ENCODE peak calls at places on chromosomes 13 and 19, in four cellular contexts. U, F, V and O are unnamed samples.

GRCh38 chr13:31090096-31090495 is 71.6 kb downstream of the HSPH1 start:
- DNase-seq in U (no peak), F (no peak), V (no peak), O (no peak)

GRCh38 chr19:38740252-38740592 is 4.1 kb downstream of the CAPN12 start:
- DNase-seq in U (peak), F (no peak), V (no peak), O (no peak)

GRCh38 chr13:65292488-65292901 is 1937.6 kb downstream of the PCDH9 start:
- DNase-seq in U (peak), F (no peak), V (no peak), O (no peak)

GRCh38 chr19:11324079-11324661 is 15.3 kb downstream of the RAB3D start:
- DNase-seq in U (peak), F (peak), V (peak), O (peak)

GRCh38 chr19:43315851-43316250 is 37.6 kb upstream of the CD177 start:
- DNase-seq in U (no peak), F (no peak), V (no peak), O (no peak)

GRCh38 chr19:29259153-29259552 is 46.2 kb upstream of the UQCRFS1 start:
- DNase-seq in U (no peak), F (no peak), V (no peak), O (no peak)

GRCh38 chr19:35320285-35320706 is 8.7 kb upstream of the CD22 start:
- DNase-seq in U (no peak), F (no peak), V (no peak), O (no peak)

GRCh38 chr13:99129951-99130350 is 70.7 kb upstream of the UBAC2 start:
- DNase-seq in U (no peak), F (no peak), V (no peak), O (no peak)

GRCh38 chr19:40241809-40242384 is 15.4 kb upstream of the CCNP start:
- DNase-seq in U (no peak), F (no peak), V (peak), O (no peak)

GRCh38 chr19:13022111-13022858 is 27.0 kb downstream of the NFIX start:
- DNase-seq in U (no peak), F (no peak), V (peak), O (peak)

GRCh38 chr19:5452594-5453565 is 2.3 kb upstream of the ZNRF4 start:
- DNase-seq in U (no peak), F (no peak), V (no peak), O (no peak)

GRCh38 chr19:13906525-13906904 is 514 bp downstream of the CC2D1A start:
- DNase-seq in U (no peak), F (peak), V (no peak), O (no peak)

GRCh38 chr19:3404324-3405260 is 38.2 kb downstream of the NFIC start:
- DNase-seq in U (no peak), F (peak), V (peak), O (no peak)

GRCh38 chr13:78239681-78240080 is 321.1 kb upstream of the EDNRB start:
- DNase-seq in U (no peak), F (no peak), V (no peak), O (no peak)

GRCh38 chr13:20969182-20969581 is 66.6 kb upstream of the XPO4 start:
- DNase-seq in U (peak), F (no peak), V (no peak), O (no peak)

GRCh38 chr19:8192227-8192820 is 16.8 kb upstream of the CERS4 start:
- DNase-seq in U (no peak), F (no peak), V (no peak), O (no peak)

GRCh38 chr19:34180709-34181108 is 8.4 kb downstream of the LSM14A start:
- DNase-seq in U (no peak), F (no peak), V (no peak), O (no peak)

GRCh38 chr13:58963321-58963720 is 1200.4 kb downstream of the DIAPH3 start:
- DNase-seq in U (no peak), F (no peak), V (no peak), O (no peak)

GRCh38 chr19:38921420-38922274 is 8.9 kb downstream of the SARS2 start:
- DNase-seq in U (no peak), F (no peak), V (no peak), O (no peak)

GRCh38 chr13:98563071-98563470 is 13.8 kb downstream of the STK24 start:
- DNase-seq in U (no peak), F (no peak), V (no peak), O (no peak)

GRCh38 chr19:52959613-52960295 is 2.9 kb downstream of the ZNF816 start:
- DNase-seq in U (peak), F (no peak), V (no peak), O (no peak)

GRCh38 chr13:31234729-31235128 is 35.0 kb downstream of the B3GLCT start:
- DNase-seq in U (no peak), F (no peak), V (no peak), O (no peak)

DNA sequence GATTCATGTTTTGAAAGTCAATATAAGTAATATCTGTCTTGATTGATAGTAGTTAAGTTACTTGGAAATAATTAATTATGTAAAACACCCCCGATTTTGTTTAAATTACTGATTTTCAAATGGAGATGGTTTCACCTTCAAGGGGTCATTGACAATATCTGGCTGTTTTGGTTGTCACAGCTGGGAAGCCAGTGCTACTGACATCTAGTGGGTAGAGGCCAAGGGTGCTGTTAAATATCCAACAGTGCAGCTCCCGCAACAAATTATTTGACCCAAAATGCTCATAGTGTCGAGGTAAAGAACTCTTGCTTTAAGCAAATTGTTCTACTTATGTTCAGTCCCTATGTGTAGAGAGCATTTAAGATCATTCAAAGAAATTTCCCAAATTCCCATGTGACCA is 50.6 kb upstream of the PCDH20 start:
- DNase-seq in U (no peak), F (no peak), V (no peak), O (no peak)
- TF ChIP-seq CTCF in U (peak), F (no peak), V (no peak), O (no peak)

DNA sequence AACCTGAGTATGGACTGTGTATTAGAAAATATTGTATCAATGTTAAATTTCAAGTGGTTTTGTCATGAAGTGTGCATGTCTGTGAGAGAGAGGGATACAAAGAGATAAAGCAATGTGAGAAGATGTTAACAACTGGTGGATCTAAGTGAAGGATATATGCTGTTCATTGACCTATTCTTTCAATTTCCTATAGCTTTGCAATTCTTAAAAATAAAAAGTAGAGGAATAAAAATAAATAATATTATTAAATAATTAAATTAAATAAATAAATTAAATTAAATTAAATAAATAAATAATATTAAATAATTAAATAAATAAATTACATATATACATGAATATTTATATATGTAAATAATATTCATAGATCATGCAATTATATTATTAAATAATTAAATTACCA is 131.2 kb upstream of the DACH1 start:
- DNase-seq in U (no peak), F (no peak), V (no peak), O (no peak)
- TF ChIP-seq CTCF in U (no peak), F (no peak), V (no peak), O (no peak)

GRCh38 chr13:38046049-38046376 is 176.4 kb upstream of the TRPC4 start:
- DNase-seq in U (no peak), F (no peak), V (no peak), O (no peak)
- TF ChIP-seq CTCF in U (no peak), F (no peak), V (no peak), O (no peak)

GRCh38 chr13:101452519-101453485 is at the start of gene ITGBL1:
- DNase-seq in U (peak), F (no peak), V (no peak), O (peak)
- TF ChIP-seq CTCF in U (no peak), F (no peak), V (no peak), O (no peak)